ENCODE peak calls at places on chromosome 12, in ten cellular contexts. S, U, D, M, O, K, C, X, J and Q are unnamed samples. For H3K4me1, the result is how much of the 10 kb centered on the place peaks cover.

GRCh38 chr12:123067654-123068053 is 83.2 kb downstream of the PITPNM2 start:
- DNase-seq in S (no peak), U (no peak), D (peak), M (no peak), O (no peak), K (no peak), C (no peak), X (no peak), J (peak), Q (no peak)

GRCh38 chr12:124448241-124448954 is 119.0 kb downstream of the NCOR2 start:
- DNase-seq in S (no peak), U (no peak), D (peak), M (no peak), O (no peak), K (no peak), C (no peak), X (no peak), J (no peak), Q (no peak)

GRCh38 chr12:89245090-89245489 is 107.2 kb downstream of the DUSP6 start:
- DNase-seq in S (no peak), U (no peak), D (no peak), M (no peak), O (no peak), K (no peak), C (peak), X (no peak), J (no peak), Q (no peak)

GRCh38 chr12:90174198-90174510 is 465.5 kb upstream of the ATP2B1 start:
- DNase-seq in S (no peak), U (no peak), D (no peak), M (no peak), O (no peak), K (no peak), C (peak), X (no peak), J (no peak), Q (no peak)

GRCh38 chr12:88553941-88554658 is 26.2 kb downstream of the KITLG start:
- DNase-seq in S (no peak), U (no peak), D (no peak), M (no peak), O (peak), K (peak), C (peak), X (peak), J (no peak), Q (no peak)

GRCh38 chr12:67355428-67356385 is 86.5 kb downstream of the CAND1 start:
- DNase-seq in S (peak), U (no peak), D (no peak), M (peak), O (no peak), K (peak), C (peak), X (peak), J (no peak), Q (no peak)

GRCh38 chr12:58639323-58639934 is 280.9 kb downstream of the LRIG3 start:
- DNase-seq in S (no peak), U (no peak), D (no peak), M (no peak), O (no peak), K (peak), C (peak), X (no peak), J (no peak), Q (no peak)

GRCh38 chr12:49952396-49953055 is 2.0 kb downstream of the AQP2 start:
- DNase-seq in S (no peak), U (no peak), D (no peak), M (no peak), O (no peak), K (no peak), C (no peak), X (no peak), J (no peak), Q (no peak)

GRCh38 chr12:39503445-39503844 is 60.5 kb upstream of the KIF21A start:
- DNase-seq in S (no peak), U (no peak), D (no peak), M (no peak), O (no peak), K (peak), C (peak), X (no peak), J (no peak), Q (no peak)

GRCh38 chr12:51217133-51217967 is 512 bp downstream of the POU6F1 start:
- DNase-seq in S (peak), U (peak), D (peak), M (peak), O (peak), K (peak), C (no peak), X (peak), J (peak), Q (peak)

GRCh38 chr12:42766754-42767153 is 177.2 kb upstream of the PRICKLE1 start:
- DNase-seq in S (no peak), U (no peak), D (no peak), M (no peak), O (no peak), K (no peak), C (no peak), X (no peak), J (no peak), Q (no peak)

GRCh38 chr12:18258929-18259328 is 2.4 kb upstream of the PIK3C2G start:
- DNase-seq in S (no peak), U (no peak), D (no peak), M (no peak), O (no peak), K (no peak), C (no peak), X (no peak), J (no peak), Q (no peak)

GRCh38 chr12:47449797-47450196 is 256.0 kb downstream of the RPAP3 start:
- DNase-seq in S (no peak), U (no peak), D (no peak), M (no peak), O (no peak), K (no peak), C (no peak), X (no peak), J (no peak), Q (no peak)

GRCh38 chr12:124664395-124665111 is 97.1 kb upstream of the NCOR2 start:
- DNase-seq in S (no peak), U (no peak), D (peak), M (no peak), O (no peak), K (no peak), C (no peak), X (no peak), J (no peak), Q (peak)

GRCh38 chr12:2609020-2609419 is 185.8 kb upstream of the FKBP4 start:
- DNase-seq in S (no peak), U (no peak), D (no peak), M (no peak), O (no peak), K (no peak), C (peak), X (no peak), J (no peak), Q (no peak)

GRCh38 chr12:422526-422925 is 21.1 kb downstream of the CCDC77 start:
- DNase-seq in S (no peak), U (no peak), D (no peak), M (no peak), O (no peak), K (no peak), C (no peak), X (no peak), J (no peak), Q (no peak)

GRCh38 chr12:88472775-88473174 is 107.5 kb downstream of the KITLG start:
- DNase-seq in S (no peak), U (no peak), D (no peak), M (no peak), O (no peak), K (no peak), C (peak), X (no peak), J (no peak), Q (no peak)

GRCh38 chr12:113425960-113426453 is 3.8 kb downstream of the SDSL start:
- DNase-seq in S (no peak), U (no peak), D (no peak), M (no peak), O (no peak), K (no peak), C (no peak), X (no peak), J (no peak), Q (no peak)

GRCh38 chr12:111578276-111578970 is 20.7 kb downstream of the ATXN2 start:
- DNase-seq in S (no peak), U (no peak), D (no peak), M (peak), O (no peak), K (peak), C (peak), X (no peak), J (no peak), Q (no peak)

GRCh38 chr12:52139579-52140062 is 52.2 kb downstream of the KRT80 start:
- DNase-seq in S (peak), U (no peak), D (no peak), M (peak), O (no peak), K (no peak), C (no peak), X (peak), J (peak), Q (no peak)

GRCh38 chr12:51323317-51323960 is 535 bp downstream of the BIN2 start:
- DNase-seq in S (no peak), U (no peak), D (no peak), M (no peak), O (no peak), K (no peak), C (no peak), X (no peak), J (no peak), Q (no peak)

GRCh38 chr12:10511756-10512355 is 6.2 kb downstream of the EIF2S3B start:
- DNase-seq in S (no peak), U (no peak), D (no peak), M (no peak), O (no peak), K (no peak), C (no peak), X (no peak), J (no peak), Q (no peak)

GRCh38 chr12:110684322-110684836 is 4.5 kb downstream of the HVCN1 start:
- DNase-seq in S (no peak), U (no peak), D (no peak), M (no peak), O (no peak), K (no peak), C (no peak), X (no peak), J (no peak), Q (no peak)

GRCh38 chr12:113416091-113416754 is 6.0 kb upstream of the SDSL start:
- DNase-seq in S (no peak), U (no peak), D (no peak), M (no peak), O (no peak), K (no peak), C (no peak), X (no peak), J (no peak), Q (no peak)

GRCh38 chr12:127966331-127966730 is 300.6 kb upstream of the TMEM132C start:
- DNase-seq in S (no peak), U (no peak), D (no peak), M (no peak), O (no peak), K (no peak), C (no peak), X (no peak), J (no peak), Q (no peak)

DNA sequence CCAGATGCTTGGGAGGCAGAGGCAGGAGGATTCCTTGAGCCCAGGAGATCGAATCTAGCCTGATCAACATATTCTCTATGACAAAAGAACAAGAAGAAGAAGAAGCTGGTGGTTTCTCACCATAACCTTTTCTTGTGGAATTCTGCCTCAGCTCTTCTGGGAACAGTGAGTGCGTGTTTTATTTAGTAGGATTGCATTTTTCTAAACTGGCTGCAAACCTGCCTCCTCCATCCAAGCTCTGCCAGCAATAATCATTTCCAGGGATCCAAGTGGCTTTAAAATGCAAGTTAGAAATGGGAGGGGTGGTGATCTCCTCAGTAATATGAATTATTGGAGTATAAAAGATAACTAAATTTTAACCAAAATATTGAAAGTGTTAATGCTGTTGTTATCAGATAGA is 46.1 kb upstream of the MMP17 start:
- DNase-seq in S (no peak), U (no peak), D (no peak), M (no peak), O (no peak), K (no peak), C (no peak), X (no peak), J (no peak), Q (no peak)
- H3K27ac ChIP-seq in S (no peak), U (no peak), D (no peak), M (no peak), O (no peak), K (no peak), C (no peak), X (no peak), J (no peak), Q (no peak)

DNA sequence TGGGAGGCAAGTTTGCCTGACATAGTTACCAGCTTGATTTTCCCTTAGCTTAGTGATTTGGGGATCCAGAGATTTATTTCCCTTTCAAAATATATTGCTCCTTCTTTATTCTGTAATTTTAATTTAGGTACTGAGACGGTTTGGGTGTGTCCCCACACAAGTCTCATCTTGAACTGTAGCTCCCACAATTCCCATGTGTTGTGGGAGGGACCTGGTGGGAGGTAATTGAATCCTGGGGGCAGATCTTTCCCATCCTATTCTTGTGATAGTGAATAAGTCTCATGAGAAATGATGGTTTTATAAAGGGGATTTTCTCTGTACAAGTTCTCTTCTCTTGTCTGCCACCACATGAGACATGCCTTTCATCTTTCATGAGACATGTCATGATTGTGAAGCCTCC is 59.2 kb downstream of the TESPA1 start:
- DNase-seq in S (no peak), U (no peak), D (no peak), M (no peak), O (no peak), K (no peak), C (no peak), X (no peak), J (no peak), Q (no peak)
- H3K4me3 ChIP-seq in S (no peak), U (no peak), D (no peak), M (no peak), O (no peak), K (no peak), C (no peak), X (no peak), J (no peak), Q (no peak)

DNA sequence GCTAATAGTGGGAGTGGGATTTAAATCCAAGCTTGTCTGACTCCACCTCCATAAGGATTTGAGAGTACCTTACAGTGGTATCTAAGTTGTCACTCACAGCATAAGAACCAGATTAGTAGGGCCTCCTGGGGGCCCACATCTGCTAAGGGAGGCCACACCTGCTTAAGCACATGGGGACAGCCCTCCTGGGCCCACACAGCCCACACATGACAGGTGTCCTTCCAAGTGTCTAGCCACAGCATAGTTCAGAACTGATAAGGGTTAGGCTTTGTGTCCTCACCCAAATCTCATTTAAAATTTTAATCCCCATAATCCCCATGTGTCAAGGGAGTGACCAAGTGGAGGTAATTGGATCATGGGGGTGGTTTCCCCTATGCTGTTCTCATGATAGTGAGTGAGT is 186.0 kb upstream of the HMGA2 start:
- DNase-seq in S (no peak), U (no peak), D (no peak), M (no peak), O (no peak), K (no peak), C (no peak), X (no peak), J (no peak), Q (no peak)
- H3K4me1 ChIP-seq in S (under half), U (under half), D (under half), M (under half), O (under half), K (half or more), C (under half), X (under half), J (under half), Q (under half)

GRCh38 chr12:6045438-6045837 is 79.0 kb downstream of the VWF start:
- DNase-seq in S (no peak), U (no peak), D (no peak), M (no peak), O (no peak), K (no peak), C (no peak), X (no peak), J (no peak), Q (no peak)
- H3K27ac ChIP-seq in S (no peak), U (no peak), D (no peak), M (no peak), O (no peak), K (no peak), C (no peak), X (no peak), J (no peak), Q (no peak)

GRCh38 chr12:78088391-78088832 is 257.7 kb downstream of the NAV3 start:
- DNase-seq in S (no peak), U (no peak), D (no peak), M (peak), O (no peak), K (peak), C (no peak), X (no peak), J (no peak), Q (no peak)
- H3K4me3 ChIP-seq in S (peak), U (peak), D (peak), M (peak), O (no peak), K (peak), C (no peak), X (no peak), J (no peak), Q (peak)

GRCh38 chr12:106093246-106093645 is 45.5 kb downstream of the NUAK1 start:
- DNase-seq in S (no peak), U (no peak), D (no peak), M (no peak), O (no peak), K (no peak), C (no peak), X (no peak), J (no peak), Q (no peak)
- H3K4me1 ChIP-seq in S (under half), U (half or more), D (half or more), M (half or more), O (under half), K (under half), C (under half), X (under half), J (half or more), Q (under half)

DNA sequence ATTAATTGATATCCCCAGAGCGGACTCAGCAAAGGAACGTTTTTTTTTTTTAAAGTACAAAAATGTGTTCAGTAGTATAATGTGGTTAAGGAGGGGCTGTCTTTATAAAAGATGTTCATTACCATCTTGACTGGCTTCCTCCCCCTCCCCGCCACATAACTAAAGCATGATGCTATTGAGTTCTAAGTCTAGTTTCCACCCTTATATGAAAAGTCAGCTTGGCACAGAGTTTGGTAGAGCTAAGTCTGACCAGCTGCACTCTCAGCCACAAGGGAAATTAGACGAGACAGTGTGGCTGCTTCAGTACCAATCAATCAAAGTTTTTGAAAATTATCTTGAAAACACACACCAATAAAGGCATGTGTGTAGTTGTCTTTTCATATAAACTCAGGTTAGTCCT is 1.8 kb upstream of the MYBPC1 start:
- DNase-seq in S (no peak), U (no peak), D (no peak), M (no peak), O (no peak), K (no peak), C (peak), X (no peak), J (no peak), Q (no peak)
- H3K27ac ChIP-seq in S (no peak), U (no peak), D (peak), M (no peak), O (no peak), K (no peak), C (no peak), X (no peak), J (no peak), Q (no peak)